ENCODE peak calls at places on chromosomes 5 and 9, in nine cellular contexts. N, U, J, R, Y, W, B, S and L are unnamed samples.

GRCh38 chr5:151520294-151520693 is 70.8 kb downstream of the FAT2 start:
- DNase-seq in N (peak), U (no peak), J (no peak), R (no peak), Y (no peak), W (no peak), B (no peak), S (no peak), L (no peak)

GRCh38 chr5:123554601-123555000 is 42.6 kb downstream of the CSNK1G3 start:
- DNase-seq in N (no peak), U (no peak), J (no peak), R (no peak), Y (no peak), W (no peak), B (no peak), S (no peak), L (no peak)

GRCh38 chr5:77208507-77209163 is 1.8 kb upstream of the PDE8B start:
- DNase-seq in N (no peak), U (no peak), J (no peak), R (no peak), Y (no peak), W (peak), B (no peak), S (no peak), L (no peak)

GRCh38 chr5:116772152-116772501 is 197.5 kb upstream of the SEMA6A start:
- DNase-seq in N (no peak), U (no peak), J (no peak), R (no peak), Y (no peak), W (no peak), B (no peak), S (no peak), L (no peak)

GRCh38 chr5:9789818-9790217 is 159.7 kb upstream of the TAS2R1 start:
- DNase-seq in N (no peak), U (no peak), J (no peak), R (no peak), Y (no peak), W (no peak), B (no peak), S (no peak), L (no peak)

GRCh38 chr9:38133595-38133994 is 64.6 kb upstream of the SHB start:
- DNase-seq in N (no peak), U (no peak), J (no peak), R (no peak), Y (no peak), W (no peak), B (no peak), S (no peak), L (no peak)

GRCh38 chr5:153404747-153405146 is 85.7 kb upstream of the GRIA1 start:
- DNase-seq in N (no peak), U (no peak), J (no peak), R (no peak), Y (no peak), W (no peak), B (no peak), S (no peak), L (peak)

GRCh38 chr5:7867260-7867659 is 1.6 kb downstream of the FASTKD3 start:
- DNase-seq in N (no peak), U (no peak), J (no peak), R (no peak), Y (no peak), W (no peak), B (no peak), S (no peak), L (no peak)

GRCh38 chr9:75734802-75735201 is 155.7 kb upstream of the PCSK5 start:
- DNase-seq in N (no peak), U (no peak), J (no peak), R (no peak), Y (no peak), W (no peak), B (no peak), S (no peak), L (no peak)

GRCh38 chr9:74953235-74953741 is 576 bp upstream of the C9orf40 start:
- DNase-seq in N (no peak), U (peak), J (no peak), R (peak), Y (no peak), W (peak), B (no peak), S (no peak), L (no peak)

GRCh38 chr9:93675336-93676150 is 99.2 kb downstream of the PHF2 start:
- DNase-seq in N (no peak), U (no peak), J (no peak), R (no peak), Y (no peak), W (no peak), B (no peak), S (no peak), L (no peak)

GRCh38 chr5:141529002-141529401 is 40.1 kb downstream of the PCDHGC5 start:
- DNase-seq in N (no peak), U (peak), J (no peak), R (no peak), Y (no peak), W (peak), B (peak), S (no peak), L (no peak)

GRCh38 chr9:113540466-113540865 is 76.9 kb downstream of the RGS3 start:
- DNase-seq in N (no peak), U (no peak), J (no peak), R (no peak), Y (no peak), W (no peak), B (no peak), S (no peak), L (no peak)

GRCh38 chr5:14305045-14305444 is 161.9 kb downstream of the TRIO start:
- DNase-seq in N (peak), U (peak), J (peak), R (peak), Y (peak), W (peak), B (peak), S (no peak), L (no peak)

GRCh38 chr5:157575096-157575872 is at the start of gene ADAM19:
- DNase-seq in N (peak), U (peak), J (no peak), R (peak), Y (peak), W (peak), B (peak), S (peak), L (peak)

GRCh38 chr5:173397531-173397930 is 69.3 kb upstream of the STC2 start:
- DNase-seq in N (no peak), U (no peak), J (no peak), R (no peak), Y (no peak), W (peak), B (no peak), S (no peak), L (no peak)

GRCh38 chr5:154196955-154197652 is 6.6 kb downstream of the GALNT10 start:
- DNase-seq in N (no peak), U (no peak), J (no peak), R (peak), Y (no peak), W (no peak), B (peak), S (peak), L (peak)

GRCh38 chr5:5316333-5316732 is 106.1 kb upstream of the ICE1 start:
- DNase-seq in N (no peak), U (no peak), J (no peak), R (no peak), Y (no peak), W (peak), B (peak), S (no peak), L (no peak)

GRCh38 chr9:93128715-93129224 is 5.3 kb downstream of the NINJ1 start:
- DNase-seq in N (no peak), U (no peak), J (no peak), R (no peak), Y (no peak), W (no peak), B (no peak), S (no peak), L (no peak)

GRCh38 chr5:79955496-79956172 is 35.4 kb downstream of the MTX3 start:
- DNase-seq in N (no peak), U (no peak), J (no peak), R (no peak), Y (no peak), W (no peak), B (no peak), S (no peak), L (no peak)

GRCh38 chr5:36177154-36177553 is 25.2 kb downstream of the SKP2 start:
- DNase-seq in N (no peak), U (no peak), J (no peak), R (no peak), Y (no peak), W (no peak), B (no peak), S (no peak), L (no peak)

GRCh38 chr9:14715102-14715501 is 7.4 kb downstream of the CER1 start:
- DNase-seq in N (no peak), U (no peak), J (no peak), R (no peak), Y (no peak), W (no peak), B (peak), S (peak), L (no peak)

GRCh38 chr5:151699071-151699901 is 12.6 kb upstream of the SPARC start:
- DNase-seq in N (peak), U (peak), J (no peak), R (peak), Y (peak), W (peak), B (peak), S (peak), L (no peak)

GRCh38 chr9:117734523-117735314 is 30.5 kb downstream of the TLR4 start:
- DNase-seq in N (no peak), U (peak), J (no peak), R (no peak), Y (no peak), W (peak), B (peak), S (no peak), L (no peak)

GRCh38 chr5:143760137-143760505 is 51.8 kb upstream of the HMHB1 start:
- DNase-seq in N (no peak), U (no peak), J (no peak), R (no peak), Y (no peak), W (no peak), B (no peak), S (no peak), L (no peak)

GRCh38 chr5:133613743-133614142 is 1.4 kb upstream of the FSTL4 start:
- DNase-seq in N (no peak), U (no peak), J (no peak), R (no peak), Y (no peak), W (no peak), B (no peak), S (no peak), L (no peak)

GRCh38 chr5:133611357-133612020 is 852 bp downstream of the FSTL4 start:
- DNase-seq in N (no peak), U (no peak), J (no peak), R (no peak), Y (no peak), W (no peak), B (no peak), S (peak), L (peak)

GRCh38 chr5:133610489-133611356 is 1.6 kb downstream of the FSTL4 start:
- DNase-seq in N (peak), U (peak), J (no peak), R (peak), Y (peak), W (peak), B (peak), S (peak), L (peak)

GRCh38 chr5:133613184-133613583 is 843 bp upstream of the FSTL4 start:
- DNase-seq in N (no peak), U (no peak), J (no peak), R (no peak), Y (no peak), W (no peak), B (no peak), S (no peak), L (no peak)

GRCh38 chr5:133612021-133612860 is at the start of gene FSTL4:
- DNase-seq in N (peak), U (peak), J (no peak), R (no peak), Y (no peak), W (no peak), B (no peak), S (peak), L (peak)
- TF ChIP-seq EZH2 in N (no peak), U (peak), J (no peak), R (no peak), Y (no peak), W (no peak), B (no peak), S (no peak), L (no peak)

GRCh38 chr9:34578241-34579096 is 11.1 kb downstream of the CNTFR start:
- DNase-seq in N (no peak), U (no peak), J (no peak), R (peak), Y (no peak), W (peak), B (peak), S (peak), L (peak)
- TF ChIP-seq EZH2 in N (no peak), U (peak), J (peak), R (peak), Y (no peak), W (peak), B (peak), S (no peak), L (peak)

DNA sequence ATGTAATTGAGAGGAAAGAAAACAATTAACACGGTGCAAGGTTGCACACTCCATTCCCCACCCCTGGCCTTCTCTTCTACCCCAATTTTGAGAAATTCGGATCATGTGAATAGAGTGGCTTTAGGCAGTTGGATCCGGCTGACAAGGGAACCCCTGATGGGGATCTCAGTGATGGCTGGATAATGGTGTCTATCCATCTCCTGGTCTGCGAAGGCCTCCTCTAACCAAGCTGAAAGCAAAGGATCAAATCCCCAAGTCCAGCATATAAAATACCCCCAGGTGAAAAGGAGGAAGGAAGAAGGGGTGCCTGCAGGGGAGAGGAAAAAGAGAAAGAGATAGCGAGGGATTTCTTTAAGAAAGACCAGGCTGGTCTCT is 16.0 kb downstream of the NR2F1 start:
- DNase-seq in N (no peak), U (no peak), J (no peak), R (no peak), Y (no peak), W (no peak), B (no peak), S (no peak), L (no peak)
- TF ChIP-seq EZH2 in N (no peak), U (no peak), J (peak), R (no peak), Y (no peak), W (no peak), B (no peak), S (no peak), L (peak)

GRCh38 chr5:131082034-131082550 is 83.0 kb downstream of the HINT1 start:
- DNase-seq in N (no peak), U (no peak), J (no peak), R (peak), Y (no peak), W (no peak), B (no peak), S (no peak), L (no peak)

GRCh38 chr5:131079232-131079631 is 85.8 kb downstream of the HINT1 start:
- DNase-seq in N (no peak), U (no peak), J (no peak), R (no peak), Y (no peak), W (no peak), B (no peak), S (no peak), L (no peak)

GRCh38 chr5:131081371-131081770 is 83.7 kb downstream of the HINT1 start:
- DNase-seq in N (no peak), U (no peak), J (no peak), R (no peak), Y (no peak), W (peak), B (no peak), S (no peak), L (no peak)
- TF ChIP-seq EZH2 in N (no peak), U (no peak), J (no peak), R (no peak), Y (no peak), W (no peak), B (no peak), S (no peak), L (no peak)

GRCh38 chr5:139287890-139288635 is 5.5 kb upstream of the MATR3 start:
- DNase-seq in N (peak), U (no peak), J (no peak), R (peak), Y (no peak), W (no peak), B (no peak), S (no peak), L (no peak)

GRCh38 chr5:139284295-139284694 is 9.2 kb upstream of the MATR3 start:
- DNase-seq in N (no peak), U (no peak), J (no peak), R (no peak), Y (no peak), W (no peak), B (no peak), S (no peak), L (no peak)

GRCh38 chr5:139283252-139284166 is 10.0 kb upstream of the MATR3 start:
- DNase-seq in N (no peak), U (no peak), J (no peak), R (no peak), Y (no peak), W (no peak), B (no peak), S (no peak), L (no peak)

GRCh38 chr5:139282195-139282557 is 11.4 kb upstream of the MATR3 start:
- DNase-seq in N (no peak), U (no peak), J (no peak), R (no peak), Y (no peak), W (peak), B (peak), S (no peak), L (no peak)

GRCh38 chr5:139285651-139286392 is 7.7 kb upstream of the MATR3 start:
- DNase-seq in N (no peak), U (no peak), J (no peak), R (no peak), Y (no peak), W (no peak), B (no peak), S (no peak), L (no peak)
- TF ChIP-seq EZH2 in N (no peak), U (no peak), J (no peak), R (no peak), Y (no peak), W (no peak), B (no peak), S (no peak), L (no peak)

DNA sequence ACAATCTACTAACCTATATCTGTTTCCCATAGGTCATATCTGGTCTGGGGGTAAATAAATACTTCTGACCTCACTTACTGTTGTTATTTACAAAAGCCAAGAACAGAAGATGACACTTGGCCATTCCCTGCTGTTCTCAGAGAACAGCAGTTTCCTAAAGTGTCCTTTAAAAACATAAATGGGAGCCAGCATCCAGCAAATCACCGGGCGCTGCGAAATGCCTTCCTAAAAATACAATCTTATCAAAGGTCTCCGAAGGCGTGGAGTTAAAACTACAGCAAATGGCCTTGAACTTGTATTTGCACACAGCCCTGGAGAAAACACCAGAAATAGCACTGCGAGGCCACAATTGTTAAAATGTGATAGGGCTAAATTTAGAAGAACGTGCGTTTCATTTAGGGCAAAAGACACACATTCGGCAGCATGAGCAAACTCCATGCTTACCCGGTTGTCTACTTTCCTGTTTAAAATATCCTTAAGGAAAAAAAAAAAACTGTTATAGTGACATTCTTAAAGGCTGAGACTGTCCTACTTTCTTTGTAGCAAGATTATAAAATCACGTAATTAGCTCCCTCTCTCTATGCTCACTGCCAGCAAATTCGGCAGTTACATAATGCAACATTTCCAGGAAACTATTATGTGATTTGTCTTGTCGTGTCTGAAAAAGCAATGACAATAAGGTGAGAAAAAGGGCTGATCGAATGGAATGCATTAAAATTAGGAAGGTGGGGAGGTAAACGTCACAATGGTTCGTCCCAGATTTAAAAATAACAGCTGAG is 1.5 kb downstream of the NFIL3 start:
- DNase-seq in N (no peak), U (peak), J (no peak), R (peak), Y (no peak), W (peak), B (peak), S (peak), L (no peak)
- TF ChIP-seq EZH2 in N (no peak), U (no peak), J (no peak), R (no peak), Y (no peak), W (no peak), B (no peak), S (no peak), L (no peak)

GRCh38 chr5:135131801-135132675 is 98.0 kb upstream of the PITX1 start:
- DNase-seq in N (no peak), U (no peak), J (no peak), R (no peak), Y (no peak), W (no peak), B (no peak), S (no peak), L (no peak)
- TF ChIP-seq EZH2 in N (no peak), U (no peak), J (no peak), R (no peak), Y (no peak), W (no peak), B (no peak), S (no peak), L (no peak)

GRCh38 chr9:137297966-137298365 is 4.1 kb downstream of the NRARP start:
- DNase-seq in N (no peak), U (no peak), J (no peak), R (no peak), Y (no peak), W (no peak), B (no peak), S (no peak), L (no peak)

GRCh38 chr9:137295313-137296213 is 6.5 kb downstream of the NRARP start:
- DNase-seq in N (peak), U (no peak), J (no peak), R (peak), Y (peak), W (peak), B (no peak), S (peak), L (peak)

GRCh38 chr9:137294684-137295312 is 7.3 kb downstream of the NRARP start:
- DNase-seq in N (peak), U (peak), J (no peak), R (peak), Y (no peak), W (peak), B (peak), S (peak), L (peak)

GRCh38 chr9:137297060-137297664 is 4.9 kb downstream of the NRARP start:
- DNase-seq in N (no peak), U (no peak), J (no peak), R (no peak), Y (no peak), W (no peak), B (no peak), S (no peak), L (no peak)

DNA sequence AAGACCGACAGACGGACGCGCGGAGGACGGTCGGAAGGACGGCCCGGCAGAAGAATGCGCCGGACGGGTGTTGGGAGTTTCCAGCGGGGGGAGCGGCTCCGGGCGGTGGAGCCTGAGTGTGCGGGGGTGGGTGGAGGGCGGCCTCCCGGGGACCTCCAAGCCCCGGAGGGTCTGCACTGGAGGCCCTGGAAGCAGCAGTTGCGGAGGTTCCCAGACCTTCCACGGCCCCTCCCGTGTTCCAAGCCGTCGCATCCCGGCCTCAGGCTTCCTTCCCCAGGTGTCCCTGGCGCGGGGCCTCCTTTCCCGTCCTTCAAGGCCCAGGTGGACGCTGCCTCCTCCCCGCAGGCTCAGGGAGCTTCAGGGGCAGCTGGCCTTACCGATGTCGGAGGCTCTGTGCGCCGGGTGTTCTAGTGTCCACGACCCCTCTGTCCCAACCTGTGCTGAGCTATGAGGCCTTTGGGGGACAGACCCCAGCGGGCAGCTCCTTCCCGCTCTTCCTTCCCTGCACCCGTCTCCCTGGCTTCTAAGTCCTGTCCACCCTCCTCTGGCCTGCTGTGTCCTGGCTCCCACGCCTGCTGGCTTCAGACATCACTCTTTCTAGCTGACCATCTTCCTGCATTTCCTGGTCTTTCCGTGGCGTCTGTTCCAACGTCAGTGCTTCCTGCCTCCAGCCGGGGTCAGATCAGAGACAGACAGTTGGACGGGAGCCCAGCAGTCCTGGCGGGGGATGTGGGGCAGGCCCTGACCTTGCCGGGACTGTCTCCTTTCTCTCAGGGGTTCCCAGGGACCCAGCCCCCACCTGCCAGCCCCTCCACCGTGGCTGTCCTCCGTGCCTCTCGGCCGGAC is 5.6 kb downstream of the NRARP start:
- DNase-seq in N (no peak), U (no peak), J (no peak), R (peak), Y (no peak), W (no peak), B (peak), S (no peak), L (no peak)
- TF ChIP-seq EZH2 in N (no peak), U (no peak), J (peak), R (no peak), Y (no peak), W (peak), B (peak), S (no peak), L (no peak)

GRCh38 chr5:88143693-88144218 is 124.9 kb downstream of the TMEM161B start:
- DNase-seq in N (no peak), U (no peak), J (no peak), R (no peak), Y (no peak), W (no peak), B (no peak), S (no peak), L (peak)
- TF ChIP-seq EZH2 in N (no peak), U (no peak), J (no peak), R (no peak), Y (no peak), W (no peak), B (no peak), S (no peak), L (peak)